ENCODE peak calls at places on chromosome 3, in four cellular contexts. One of them, this sample, is unnamed.

GRCh38 chr3:38907426-38907825 is 91.4 kb upstream of the SCN10A start:
- DNase-seq in fibroblast of lung: no peak
- DNase-seq in K562: no peak
- DNase-seq in GM23338: no peak
- DNase-seq in this sample: peak

GRCh38 chr3:16338124-16338523 is 73.1 kb downstream of the OXNAD1 start:
- DNase-seq in fibroblast of lung: no peak
- DNase-seq in K562: no peak
- DNase-seq in GM23338: no peak
- DNase-seq in this sample: peak

GRCh38 chr3:48240000-48240710 is 749 bp upstream of the ZNF589 start:
- DNase-seq in fibroblast of lung: no peak
- DNase-seq in K562: peak
- DNase-seq in GM23338: peak
- DNase-seq in this sample: no peak

GRCh38 chr3:134061401-134061800 is 31.7 kb upstream of the SLCO2A1 start:
- DNase-seq in fibroblast of lung: no peak
- DNase-seq in K562: no peak
- DNase-seq in GM23338: no peak
- DNase-seq in this sample: no peak

GRCh38 chr3:153829596-153830170 is 291.5 kb upstream of the ARHGEF26 start:
- DNase-seq in fibroblast of lung: peak
- DNase-seq in K562: no peak
- DNase-seq in GM23338: no peak
- DNase-seq in this sample: no peak

GRCh38 chr3:124748560-124749198 is 18.4 kb downstream of the UMPS start:
- DNase-seq in fibroblast of lung: no peak
- DNase-seq in K562: no peak
- DNase-seq in GM23338: no peak
- DNase-seq in this sample: no peak

GRCh38 chr3:58585994-58586393 is 8.8 kb upstream of the FAM107A start:
- DNase-seq in fibroblast of lung: no peak
- DNase-seq in K562: no peak
- DNase-seq in GM23338: no peak
- DNase-seq in this sample: no peak

GRCh38 chr3:11832964-11833621 is 13.6 kb downstream of the TAMM41 start:
- DNase-seq in fibroblast of lung: no peak
- DNase-seq in K562: no peak
- DNase-seq in GM23338: peak
- DNase-seq in this sample: no peak

GRCh38 chr3:135197856-135198255 is 402.8 kb downstream of the EPHB1 start:
- DNase-seq in fibroblast of lung: no peak
- DNase-seq in K562: no peak
- DNase-seq in GM23338: no peak
- DNase-seq in this sample: no peak

GRCh38 chr3:101479022-101479421 is 34.0 kb downstream of the SENP7 start:
- DNase-seq in fibroblast of lung: no peak
- DNase-seq in K562: no peak
- DNase-seq in GM23338: no peak
- DNase-seq in this sample: no peak

GRCh38 chr3:122936986-122937385 is 90.6 kb downstream of the SEMA5B start:
- DNase-seq in fibroblast of lung: no peak
- DNase-seq in K562: no peak
- DNase-seq in GM23338: no peak
- DNase-seq in this sample: no peak

GRCh38 chr3:139151530-139151929 is 106.8 kb upstream of the PRR23C start:
- DNase-seq in fibroblast of lung: no peak
- DNase-seq in K562: no peak
- DNase-seq in GM23338: no peak
- DNase-seq in this sample: no peak

GRCh38 chr3:66179813-66180212 is 41.0 kb upstream of the SLC25A26 start:
- DNase-seq in fibroblast of lung: no peak
- DNase-seq in K562: no peak
- DNase-seq in GM23338: no peak
- DNase-seq in this sample: no peak

GRCh38 chr3:102248981-102249705 is 185.7 kb upstream of the ZPLD1 start:
- DNase-seq in fibroblast of lung: no peak
- DNase-seq in K562: no peak
- DNase-seq in GM23338: no peak
- DNase-seq in this sample: no peak

GRCh38 chr3:159565313-159565712 is 423.3 kb upstream of the IL12A start:
- DNase-seq in fibroblast of lung: no peak
- DNase-seq in K562: no peak
- DNase-seq in GM23338: no peak
- DNase-seq in this sample: no peak

GRCh38 chr3:99878005-99878404 is 60.3 kb downstream of the CMSS1 start:
- DNase-seq in fibroblast of lung: peak
- DNase-seq in K562: peak
- DNase-seq in GM23338: no peak
- DNase-seq in this sample: peak

GRCh38 chr3:107676469-107677309 is 153.9 kb downstream of the BBX start:
- DNase-seq in fibroblast of lung: peak
- DNase-seq in K562: no peak
- DNase-seq in GM23338: peak
- DNase-seq in this sample: peak

GRCh38 chr3:23877324-23877980 is 39.3 kb downstream of the NKIRAS1 start:
- DNase-seq in fibroblast of lung: peak
- DNase-seq in K562: no peak
- DNase-seq in GM23338: no peak
- DNase-seq in this sample: peak

GRCh38 chr3:43970351-43970750 is 271.3 kb upstream of the TOPAZ1 start:
- DNase-seq in fibroblast of lung: no peak
- DNase-seq in K562: no peak
- DNase-seq in GM23338: no peak
- DNase-seq in this sample: no peak

GRCh38 chr3:48576647-48577046 is 13.1 kb upstream of the UCN2 start:
- DNase-seq in fibroblast of lung: no peak
- DNase-seq in K562: no peak
- DNase-seq in GM23338: no peak
- DNase-seq in this sample: no peak

GRCh38 chr3:161100994-161101393 is 4.2 kb downstream of the B3GALNT1 start:
- DNase-seq in fibroblast of lung: no peak
- DNase-seq in K562: no peak
- DNase-seq in GM23338: no peak
- DNase-seq in this sample: peak

GRCh38 chr3:194103475-194103874 is 32.5 kb upstream of the HES1 start:
- DNase-seq in fibroblast of lung: no peak
- DNase-seq in K562: no peak
- DNase-seq in GM23338: no peak
- DNase-seq in this sample: no peak

GRCh38 chr3:67154429-67154828 is 156.3 kb downstream of the KBTBD8 start:
- DNase-seq in fibroblast of lung: no peak
- DNase-seq in K562: no peak
- DNase-seq in GM23338: peak
- DNase-seq in this sample: no peak

GRCh38 chr3:192481638-192482037 is 245.7 kb downstream of the FGF12 start:
- DNase-seq in fibroblast of lung: peak
- DNase-seq in K562: no peak
- DNase-seq in GM23338: no peak
- DNase-seq in this sample: no peak

GRCh38 chr3:152058906-152059305 is 185.5 kb downstream of the SUCNR1 start:
- DNase-seq in fibroblast of lung: peak
- DNase-seq in K562: no peak
- DNase-seq in GM23338: no peak
- DNase-seq in this sample: no peak

GRCh38 chr3:193974591-193974990 is 161.4 kb upstream of the HES1 start:
- DNase-seq in fibroblast of lung: peak
- DNase-seq in K562: no peak
- DNase-seq in GM23338: no peak
- DNase-seq in this sample: no peak

GRCh38 chr3:116386168-116386567 is 59.1 kb downstream of the LSAMP start:
- DNase-seq in fibroblast of lung: no peak
- DNase-seq in K562: no peak
- DNase-seq in GM23338: no peak
- DNase-seq in this sample: no peak

GRCh38 chr3:38039899-38040261 is 872 bp downstream of the DLEC1 start:
- DNase-seq in fibroblast of lung: peak
- DNase-seq in K562: peak
- DNase-seq in GM23338: peak
- DNase-seq in this sample: peak

GRCh38 chr3:51696954-51697353 is 9.9 kb upstream of the GRM2 start:
- DNase-seq in fibroblast of lung: no peak
- DNase-seq in K562: peak
- DNase-seq in GM23338: no peak
- DNase-seq in this sample: no peak

GRCh38 chr3:58296269-58296668 is 9.8 kb upstream of the RPP14 start:
- DNase-seq in fibroblast of lung: no peak
- DNase-seq in K562: no peak
- DNase-seq in GM23338: no peak
- DNase-seq in this sample: no peak

GRCh38 chr3:123420416-123420968 is 28.4 kb downstream of the ADCY5 start:
- DNase-seq in fibroblast of lung: no peak
- DNase-seq in K562: no peak
- DNase-seq in GM23338: no peak
- DNase-seq in this sample: no peak

GRCh38 chr3:107392549-107393165 is 15.4 kb downstream of the CCDC54 start:
- DNase-seq in fibroblast of lung: peak
- DNase-seq in K562: no peak
- DNase-seq in GM23338: no peak
- DNase-seq in this sample: peak

GRCh38 chr3:183285828-183286457 is 32.9 kb downstream of the B3GNT5 start:
- DNase-seq in fibroblast of lung: peak
- DNase-seq in K562: peak
- DNase-seq in GM23338: no peak
- DNase-seq in this sample: peak

GRCh38 chr3:108255131-108255530 is 32.9 kb upstream of the IFT57 start:
- DNase-seq in fibroblast of lung: no peak
- DNase-seq in K562: no peak
- DNase-seq in GM23338: no peak
- DNase-seq in this sample: peak

GRCh38 chr3:61570813-61571212 is 9.4 kb downstream of the PTPRG start:
- DNase-seq in fibroblast of lung: no peak
- DNase-seq in K562: no peak
- DNase-seq in GM23338: no peak
- DNase-seq in this sample: no peak

GRCh38 chr3:197525706-197526105 is 30.1 kb downstream of the BDH1 start:
- DNase-seq in fibroblast of lung: no peak
- DNase-seq in K562: peak
- DNase-seq in GM23338: no peak
- DNase-seq in this sample: no peak

GRCh38 chr3:38916706-38917105 is 100.7 kb upstream of the SCN10A start:
- DNase-seq in fibroblast of lung: no peak
- DNase-seq in K562: no peak
- DNase-seq in GM23338: no peak
- DNase-seq in this sample: no peak

GRCh38 chr3:106345353-106346027 is 476.7 kb upstream of the CBLB start:
- DNase-seq in fibroblast of lung: peak
- DNase-seq in K562: no peak
- DNase-seq in GM23338: no peak
- DNase-seq in this sample: peak

GRCh38 chr3:184428561-184429175 is 48.8 kb downstream of the CHRD start:
- DNase-seq in fibroblast of lung: no peak
- DNase-seq in K562: no peak
- DNase-seq in GM23338: no peak
- DNase-seq in this sample: peak

GRCh38 chr3:20142517-20142916 is 43.5 kb downstream of the SGO1 start:
- DNase-seq in fibroblast of lung: no peak
- DNase-seq in K562: no peak
- DNase-seq in GM23338: no peak
- DNase-seq in this sample: no peak
- H2AFZ ChIP-seq in fibroblast of lung: no peak
- H2AFZ ChIP-seq in K562: no peak
- H2AFZ ChIP-seq in GM23338: no peak
- H2AFZ ChIP-seq in this sample: no peak

GRCh38 chr3:150543531-150543930 is 2.8 kb downstream of the SERP1 start:
- DNase-seq in fibroblast of lung: no peak
- DNase-seq in K562: no peak
- DNase-seq in GM23338: no peak
- DNase-seq in this sample: no peak

GRCh38 chr3:150544726-150545125 is 1.6 kb downstream of the SERP1 start:
- DNase-seq in fibroblast of lung: peak
- DNase-seq in K562: no peak
- DNase-seq in GM23338: no peak
- DNase-seq in this sample: no peak

GRCh38 chr3:150545419-150546225 is 674 bp downstream of the SERP1 start:
- DNase-seq in fibroblast of lung: peak
- DNase-seq in K562: peak
- DNase-seq in GM23338: peak
- DNase-seq in this sample: peak

GRCh38 chr3:150543128-150543527 is 3.2 kb downstream of the SERP1 start:
- DNase-seq in fibroblast of lung: no peak
- DNase-seq in K562: no peak
- DNase-seq in GM23338: no peak
- DNase-seq in this sample: no peak

GRCh38 chr3:150544040-150544439 is 2.3 kb downstream of the SERP1 start:
- DNase-seq in fibroblast of lung: peak
- DNase-seq in K562: no peak
- DNase-seq in GM23338: no peak
- DNase-seq in this sample: no peak
- H2AFZ ChIP-seq in fibroblast of lung: no peak
- H2AFZ ChIP-seq in K562: no peak
- H2AFZ ChIP-seq in GM23338: no peak
- H2AFZ ChIP-seq in this sample: no peak

DNA sequence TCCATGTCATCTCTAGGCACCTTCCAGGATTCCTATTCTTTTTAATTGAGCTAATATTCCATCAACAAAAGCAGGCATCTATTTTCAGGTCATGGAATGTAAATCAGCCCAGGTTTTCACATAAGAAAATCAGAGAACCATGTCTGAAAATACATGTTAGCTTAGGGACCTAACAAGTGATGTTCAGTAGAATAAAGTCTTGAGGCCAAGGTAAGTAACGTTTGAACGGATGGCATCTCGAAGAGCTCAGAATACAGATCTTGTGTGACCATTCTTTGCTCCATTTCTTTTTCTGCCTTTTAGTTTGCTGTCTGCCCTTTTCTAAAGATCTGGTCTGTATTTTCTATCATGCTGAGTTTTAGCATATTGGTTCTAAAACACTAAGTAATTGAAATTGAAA is 16.5 kb upstream of the KCNMB2 start:
- DNase-seq in fibroblast of lung: no peak
- DNase-seq in K562: no peak
- DNase-seq in GM23338: no peak
- DNase-seq in this sample: no peak
- H2AFZ ChIP-seq in fibroblast of lung: no peak
- H2AFZ ChIP-seq in K562: no peak
- H2AFZ ChIP-seq in GM23338: no peak
- H2AFZ ChIP-seq in this sample: no peak

DNA sequence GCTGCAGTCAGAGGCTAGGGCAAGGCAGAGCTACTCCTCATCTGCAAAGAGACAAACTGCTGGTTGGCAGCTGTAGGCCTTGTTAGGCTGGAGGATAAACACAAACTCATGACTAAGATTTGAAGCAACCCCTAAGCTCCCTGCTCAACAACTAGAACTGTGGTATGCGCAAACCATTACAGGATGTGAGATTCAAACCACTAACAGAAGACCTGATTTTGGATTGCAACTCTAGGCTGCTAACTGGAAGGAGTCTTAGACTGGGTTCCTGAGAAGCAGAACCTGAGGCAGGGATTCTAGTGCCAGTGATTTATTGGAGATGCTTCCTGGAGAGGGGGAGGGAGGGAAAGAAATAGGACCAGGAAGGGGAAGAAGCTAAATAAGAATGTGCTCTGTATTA is 22.5 kb downstream of the CCR4 start:
- DNase-seq in fibroblast of lung: peak
- DNase-seq in K562: no peak
- DNase-seq in GM23338: no peak
- DNase-seq in this sample: no peak
- H2AFZ ChIP-seq in fibroblast of lung: no peak
- H2AFZ ChIP-seq in K562: no peak
- H2AFZ ChIP-seq in GM23338: peak
- H2AFZ ChIP-seq in this sample: no peak